ENCODE peak calls at places on chromosome 10, in nine cellular contexts. R, C, L, E, B, J, P, Y and N are unnamed samples.

GRCh38 chr10:124019886-124020797 is 73.3 kb downstream of the CHST15 start:
- DNase-seq in R (peak), C (no peak), L (no peak), E (no peak), B (no peak), J (no peak), P (no peak), Y (no peak), N (peak)

GRCh38 chr10:29392376-29393021 is 103.6 kb downstream of the LYZL1 start:
- DNase-seq in R (peak), C (no peak), L (peak), E (peak), B (peak), J (no peak), P (no peak), Y (peak), N (peak)

GRCh38 chr10:78207776-78208175 is 174.1 kb downstream of the RPS24 start:
- DNase-seq in R (no peak), C (no peak), L (no peak), E (no peak), B (no peak), J (no peak), P (no peak), Y (no peak), N (no peak)

GRCh38 chr10:5089869-5090268 is 4.3 kb upstream of the AKR1C3 start:
- DNase-seq in R (no peak), C (no peak), L (peak), E (no peak), B (no peak), J (no peak), P (no peak), Y (no peak), N (peak)

GRCh38 chr10:93309062-93309461 is 173.1 kb downstream of the MYOF start:
- DNase-seq in R (no peak), C (no peak), L (no peak), E (no peak), B (no peak), J (no peak), P (no peak), Y (no peak), N (no peak)

GRCh38 chr10:79446451-79447020 is 1.1 kb upstream of the ZCCHC24 start:
- DNase-seq in R (peak), C (peak), L (peak), E (peak), B (peak), J (peak), P (no peak), Y (no peak), N (peak)

GRCh38 chr10:125734148-125734547 is 14.6 kb downstream of the EDRF1 start:
- DNase-seq in R (no peak), C (no peak), L (no peak), E (no peak), B (no peak), J (no peak), P (no peak), Y (no peak), N (no peak)

GRCh38 chr10:44949127-44949802 is 10.3 kb upstream of the RASSF4 start:
- DNase-seq in R (no peak), C (no peak), L (no peak), E (no peak), B (no peak), J (no peak), P (no peak), Y (no peak), N (peak)

GRCh38 chr10:24485299-24485698 is 238.4 kb downstream of the ARHGAP21 start:
- DNase-seq in R (no peak), C (no peak), L (no peak), E (no peak), B (no peak), J (no peak), P (no peak), Y (no peak), N (peak)

GRCh38 chr10:28810062-28810870 is 132.9 kb downstream of the BAMBI start:
- DNase-seq in R (peak), C (no peak), L (no peak), E (no peak), B (no peak), J (no peak), P (no peak), Y (no peak), N (peak)

GRCh38 chr10:71621783-71622526 is 97.6 kb downstream of the C10orf105 start:
- DNase-seq in R (peak), C (no peak), L (peak), E (peak), B (no peak), J (no peak), P (no peak), Y (no peak), N (peak)

GRCh38 chr10:33133557-33133956 is 175.5 kb upstream of the ITGB1 start:
- DNase-seq in R (no peak), C (no peak), L (peak), E (no peak), B (no peak), J (no peak), P (no peak), Y (no peak), N (no peak)

GRCh38 chr10:77869626-77870420 is 56.7 kb downstream of the DLG5 start:
- DNase-seq in R (no peak), C (no peak), L (no peak), E (no peak), B (no peak), J (no peak), P (no peak), Y (no peak), N (no peak)

GRCh38 chr10:124221356-124222297 is 128.2 kb upstream of the CHST15 start:
- DNase-seq in R (peak), C (no peak), L (peak), E (no peak), B (no peak), J (no peak), P (no peak), Y (no peak), N (no peak)

GRCh38 chr10:34124522-34125035 is 690.5 kb downstream of the PARD3 start:
- DNase-seq in R (no peak), C (no peak), L (peak), E (no peak), B (no peak), J (no peak), P (no peak), Y (no peak), N (peak)

GRCh38 chr10:71216363-71216695 is 4.0 kb downstream of the UNC5B start:
- DNase-seq in R (no peak), C (no peak), L (no peak), E (no peak), B (no peak), J (no peak), P (no peak), Y (no peak), N (peak)

GRCh38 chr10:117318909-117319308 is 56.3 kb downstream of the PDZD8 start:
- DNase-seq in R (no peak), C (no peak), L (no peak), E (no peak), B (no peak), J (no peak), P (no peak), Y (no peak), N (no peak)

GRCh38 chr10:100625821-100626220 is 90.1 kb downstream of the HIF1AN start:
- DNase-seq in R (no peak), C (no peak), L (no peak), E (no peak), B (no peak), J (no peak), P (no peak), Y (no peak), N (no peak)